ENCODE peak calls at places on chromosomes 13 and 19, in four cellular contexts. K is stimulated activated CD8-positive, alpha-beta memory T cell treated with anti-CD3 and anti-CD28 coated beads, Interleukin-4, amount 100 ng/mL, for 4 hours; D is NCI-H1436 treated with DMSO at 0.1 percent for 48 hours; E is CD8-positive, alpha-beta T cell. V is an unnamed sample.

GRCh38 chr13:65638572-65639168 is 1591.5 kb downstream of the PCDH9 start:
- DNase-seq in K (no peak), D (no peak), E (no peak), V (peak)

GRCh38 chr13:46149272-46150133 is 32.5 kb downstream of the LCP1 start:
- DNase-seq in K (no peak), D (no peak), E (no peak), V (no peak)

GRCh38 chr19:2912306-2912705 is 11.6 kb downstream of the ZNF57 start:
- DNase-seq in K (no peak), D (no peak), E (no peak), V (no peak)

GRCh38 chr19:46411088-46412033 is 2.0 kb downstream of the CCDC8 start:
- DNase-seq in K (no peak), D (no peak), E (no peak), V (no peak)

GRCh38 chr13:100131863-100132574 is 43.1 kb downstream of the PCCA start:
- DNase-seq in K (no peak), D (no peak), E (no peak), V (peak)

GRCh38 chr13:112573710-112574109 is 14.2 kb downstream of the TUBGCP3 start:
- DNase-seq in K (no peak), D (no peak), E (no peak), V (no peak)

GRCh38 chr19:57465680-57466381 is 8.9 kb upstream of the VN1R1 start:
- DNase-seq in K (no peak), D (no peak), E (no peak), V (peak)

GRCh38 chr19:58350001-58350801 is 3.1 kb downstream of the A1BG start:
- DNase-seq in K (no peak), D (no peak), E (no peak), V (no peak)

GRCh38 chr19:5127710-5128109 is 158.8 kb downstream of the KDM4B start:
- DNase-seq in K (no peak), D (no peak), E (no peak), V (no peak)

GRCh38 chr13:113209880-113210421 is 538 bp downstream of the CUL4A start:
- DNase-seq in K (no peak), D (no peak), E (peak), V (peak)

GRCh38 chr19:1658446-1659433 is 6.3 kb upstream of the TCF3 start:
- DNase-seq in K (no peak), D (no peak), E (no peak), V (no peak)

GRCh38 chr19:50925734-50926133 is 14.5 kb upstream of the KLK4 start:
- DNase-seq in K (no peak), D (no peak), E (no peak), V (no peak)

GRCh38 chr19:15635016-15635805 is 5.5 kb upstream of the CYP4F3 start:
- DNase-seq in K (no peak), D (no peak), E (no peak), V (no peak)

GRCh38 chr13:111247552-111247951 is 72.9 kb upstream of the TEX29 start:
- DNase-seq in K (no peak), D (no peak), E (no peak), V (no peak)

GRCh38 chr13:91817250-91817649 is 418.8 kb downstream of the GPC5 start:
- DNase-seq in K (no peak), D (no peak), E (no peak), V (peak)

GRCh38 chr13:84655677-84656076 is 773.4 kb upstream of the SLITRK1 start:
- DNase-seq in K (no peak), D (no peak), E (no peak), V (no peak)

GRCh38 chr19:3039125-3039524 is 10.0 kb upstream of the TLE2 start:
- DNase-seq in K (no peak), D (no peak), E (no peak), V (no peak)

GRCh38 chr19:40442328-40443130 is 1.6 kb downstream of the SERTAD3 start:
- DNase-seq in K (no peak), D (no peak), E (no peak), V (no peak)

GRCh38 chr19:5451494-5451893 is 3.7 kb upstream of the ZNRF4 start:
- DNase-seq in K (no peak), D (no peak), E (no peak), V (no peak)

GRCh38 chr13:60016229-60016628 is 147.5 kb downstream of the DIAPH3 start:
- DNase-seq in K (no peak), D (no peak), E (no peak), V (no peak)

GRCh38 chr13:110044521-110045200 is 258.3 kb upstream of the IRS2 start:
- DNase-seq in K (no peak), D (peak), E (no peak), V (no peak)

GRCh38 chr19:55437410-55437809 is 5.7 kb downstream of the SHISA7 start:
- DNase-seq in K (no peak), D (no peak), E (no peak), V (peak)

GRCh38 chr13:73107970-73108369 is 49.2 kb downstream of the KLF5 start:
- DNase-seq in K (no peak), D (no peak), E (no peak), V (no peak)

GRCh38 chr19:2476451-2477140 is 669 bp downstream of the GADD45B start:
- DNase-seq in K (no peak), D (no peak), E (peak), V (peak)

GRCh38 chr19:12669272-12670158 is 2.9 kb downstream of the WDR83 start:
- DNase-seq in K (peak), D (no peak), E (peak), V (peak)

GRCh38 chr19:737591-738093 is 13.3 kb upstream of the MISP start:
- DNase-seq in K (peak), D (no peak), E (peak), V (peak)

GRCh38 chr19:17389957-17390664 is 3.9 kb downstream of the CCDC194 start:
- DNase-seq in K (no peak), D (no peak), E (no peak), V (no peak)

GRCh38 chr19:49680473-49681351 is 3.6 kb downstream of the PRMT1 start:
- DNase-seq in K (peak), D (no peak), E (peak), V (peak)

GRCh38 chr19:29499921-29500590 is 25.7 kb upstream of the VSTM2B start:
- DNase-seq in K (no peak), D (no peak), E (no peak), V (no peak)

GRCh38 chr19:45472557-45473365 is 5.0 kb downstream of the FOSB start:
- DNase-seq in K (no peak), D (no peak), E (no peak), V (no peak)

GRCh38 chr13:21240586-21240985 is 64.1 kb downstream of the MRPL57 start:
- DNase-seq in K (no peak), D (no peak), E (no peak), V (no peak)

GRCh38 chr13:25762795-25763377 is 288.9 kb downstream of the SHISA2 start:
- DNase-seq in K (no peak), D (no peak), E (no peak), V (no peak)

GRCh38 chr13:23617551-23618014 is 47.4 kb downstream of the TNFRSF19 start:
- DNase-seq in K (no peak), D (no peak), E (no peak), V (no peak)

GRCh38 chr13:30081331-30081730 is 226.0 kb downstream of the KATNAL1 start:
- DNase-seq in K (no peak), D (no peak), E (no peak), V (no peak)

GRCh38 chr13:73533111-73533510 is 474.3 kb downstream of the KLF5 start:
- DNase-seq in K (no peak), D (no peak), E (no peak), V (no peak)

GRCh38 chr19:43576479-43576878 is 878 bp downstream of the PINLYP start:
- DNase-seq in K (no peak), D (no peak), E (no peak), V (no peak)

GRCh38 chr13:113796211-113796875 is 37.3 kb downstream of the TMEM255B start:
- DNase-seq in K (no peak), D (no peak), E (no peak), V (no peak)